ENCODE peak calls at places on chromosomes 4 and X, in eight cellular contexts. O is RCC 7860; N is astrocyte of the cerebellum; M is hepatic stellate cell; Y is tibial nerve; E is HFFc6; Q is transverse colon; W is stimulated activated CD8-positive, alpha-beta memory T cell treated with anti-CD3 and anti-CD28 coated beads, Interleukin-7, amount 100 ng/mL, for 1 hour. K is an unnamed sample.

GRCh38 chrX:53421772-53422090 is 723 bp downstream of the SMC1A start:
- DNase-seq in Y (no peak), O (no peak), W (no peak), Q (no peak), E (no peak), M (no peak), N (no peak), K (no peak)

GRCh38 chr4:80592950-80593349 is 257.4 kb downstream of the CFAP299 start:
- DNase-seq in M (no peak), E (no peak), N (no peak), O (no peak), W (no peak), Y (no peak), Q (no peak), K (no peak)

GRCh38 chrX:70664726-70665125 is 220.1 kb downstream of the DLG3 start:
- DNase-seq in M (peak; percentile 8), W (no peak), E (peak; percentile 7), Q (no peak), Y (no peak), O (no peak), N (peak; percentile 2), K (peak; percentile 7)

GRCh38 chr4:156197216-156197615 is 243.6 kb upstream of the CTSO start:
- DNase-seq in N (no peak), W (no peak), M (no peak), E (no peak), Y (no peak), O (no peak), Q (no peak), K (no peak)

GRCh38 chrX:120450163-120450562 is 18.9 kb downstream of the LAMP2 start:
- DNase-seq in M (peak; percentile 6), O (no peak), W (no peak), Y (no peak), E (no peak), N (no peak), Q (no peak), K (no peak)

GRCh38 chrX:135974279-135974856 is 580 bp upstream of the MMGT1 start:
- DNase-seq in Y (peak; percentile 63), N (peak; percentile 24), O (no peak), E (peak; percentile 1), W (peak; percentile 49), M (no peak), Q (peak; percentile 82), K (no peak)

GRCh38 chr4:99875073-99875472 is 19.2 kb downstream of the LAMTOR3 start:
- DNase-seq in O (no peak), Y (no peak), M (no peak), Q (no peak), E (no peak), W (no peak), N (no peak), K (no peak)

GRCh38 chr4:60868232-60868960 is 331.7 kb upstream of the ADGRL3 start:
- DNase-seq in W (no peak), O (no peak), N (no peak), M (no peak), Q (no peak), E (no peak), Y (no peak), K (no peak)

GRCh38 chrX:110086162-110086915 is 83.4 kb downstream of the TMEM164 start:
- DNase-seq in Q (no peak), O (no peak), W (no peak), M (no peak), E (peak; percentile 71), N (no peak), Y (no peak), K (no peak)

GRCh38 chr4:81454498-81454897 is 17.2 kb downstream of the RASGEF1B start:
- DNase-seq in W (no peak), Y (no peak), N (no peak), O (no peak), E (no peak), Q (peak; percentile 35), M (no peak), K (no peak)

GRCh38 chr4:17218801-17219200 is 293.1 kb downstream of the QDPR start:
- DNase-seq in E (no peak), Q (no peak), M (no peak), O (no peak), W (no peak), Y (no peak), N (no peak), K (no peak)

GRCh38 chr4:48194986-48195773 is 61.1 kb upstream of the TXK start:
- DNase-seq in M (no peak), Q (no peak), N (peak; percentile 34), W (no peak), O (no peak), E (no peak), Y (no peak), K (no peak)

GRCh38 chr4:158553364-158553763 is 31.7 kb downstream of the RXFP1 start:
- DNase-seq in W (no peak), E (no peak), Q (no peak), Y (no peak), M (no peak), O (no peak), N (no peak), K (no peak)

GRCh38 chr4:24211821-24212220 is 322.0 kb upstream of the PPARGC1A start:
- DNase-seq in N (peak; percentile 5), Q (no peak), M (no peak), W (no peak), O (no peak), Y (no peak), E (no peak), K (no peak)

GRCh38 chrX:20514358-20514757 is 247.6 kb upstream of the RPS6KA3 start:
- DNase-seq in M (peak; percentile 27), Y (no peak), N (peak; percentile 34), E (peak; percentile 74), Q (no peak), W (no peak), O (peak; percentile 84), K (no peak)

GRCh38 chr4:98610926-98611325 is 47.5 kb downstream of the TSPAN5 start:
- DNase-seq in M (no peak), Q (no peak), Y (no peak), O (no peak), N (no peak), W (no peak), E (no peak), K (no peak)

GRCh38 chr4:126701756-126702155 is 931.0 kb upstream of the INTU start:
- DNase-seq in W (no peak), O (no peak), E (peak; percentile 70), N (peak; percentile 36), Y (no peak), Q (no peak), M (no peak), K (no peak)

GRCh38 chr4:61359301-61359700 is 159.2 kb downstream of the ADGRL3 start:
- DNase-seq in Y (no peak), N (no peak), Q (no peak), E (no peak), W (no peak), M (no peak), O (no peak), K (no peak)

GRCh38 chr4:76758290-76758882 is 139.6 kb downstream of the SOWAHB start:
- DNase-seq in E (peak; percentile 73), W (no peak), Y (peak; percentile 46), Q (no peak), N (peak; percentile 84), O (peak; percentile 34), M (peak; percentile 50), K (no peak)

GRCh38 chr4:139622856-139623255 is 42.8 kb upstream of the MGST2 start:
- DNase-seq in Y (no peak), N (no peak), E (no peak), M (no peak), O (no peak), W (no peak), Q (no peak), K (no peak)

GRCh38 chrX:150907474-150907873 is 9.0 kb upstream of the CD99L2 start:
- DNase-seq in O (no peak), N (no peak), Y (no peak), M (no peak), W (no peak), Q (no peak), E (no peak), K (no peak)

GRCh38 chr4:183718876-183719275 is 59.8 kb downstream of the TRAPPC11 start:
- DNase-seq in Y (no peak), W (no peak), M (no peak), N (no peak), O (no peak), E (no peak), Q (no peak), K (no peak)

GRCh38 chrX:69759921-69760625 is 144.2 kb downstream of the EDA start:
- DNase-seq in Y (no peak), O (no peak), N (no peak), W (no peak), Q (no peak), E (no peak), M (no peak), K (no peak)

GRCh38 chr4:40337523-40337922 is 2.4 kb downstream of the CHRNA9 start:
- DNase-seq in E (no peak), O (no peak), Y (no peak), Q (no peak), M (no peak), W (no peak), N (no peak), K (no peak)

GRCh38 chr4:89305028-89305427 is 2.6 kb downstream of the GPRIN3 start:
- DNase-seq in Q (no peak), O (no peak), Y (no peak), N (no peak), W (no peak), E (no peak), M (no peak), K (no peak)